ENCODE peak calls at places on chromosomes 3 and 15, in four cellular contexts. One of them, this sample, is unnamed.

GRCh38 chr15:76347507-76348055 is 11.0 kb downstream of the ISL2 start:
- DNase-seq in naive thymus-derived CD4-positive, alpha-beta T cell: no peak
- DNase-seq in astrocyte: no peak
- DNase-seq in CD8-positive, alpha-beta memory T cell: no peak
- DNase-seq in this sample: no peak

GRCh38 chr3:146598486-146598885 is 6.7 kb downstream of the PLSCR5 start:
- DNase-seq in CD8-positive, alpha-beta memory T cell: no peak
- DNase-seq in astrocyte: peak; percentile 6
- DNase-seq in naive thymus-derived CD4-positive, alpha-beta T cell: no peak
- DNase-seq in this sample: no peak

GRCh38 chr15:99536422-99537033 is 29.3 kb upstream of the MEF2A start:
- DNase-seq in naive thymus-derived CD4-positive, alpha-beta T cell: no peak
- DNase-seq in astrocyte: peak; percentile 78
- DNase-seq in CD8-positive, alpha-beta memory T cell: no peak
- DNase-seq in this sample: no peak

GRCh38 chr3:13236774-13237173 is 163.5 kb upstream of the IQSEC1 start:
- DNase-seq in naive thymus-derived CD4-positive, alpha-beta T cell: no peak
- DNase-seq in astrocyte: no peak
- DNase-seq in CD8-positive, alpha-beta memory T cell: no peak
- DNase-seq in this sample: no peak

GRCh38 chr3:62261121-62261520 is 112.2 kb downstream of the FEZF2 start:
- DNase-seq in astrocyte: no peak
- DNase-seq in naive thymus-derived CD4-positive, alpha-beta T cell: no peak
- DNase-seq in CD8-positive, alpha-beta memory T cell: no peak
- DNase-seq in this sample: no peak

GRCh38 chr3:152942366-152942765 is 107.4 kb downstream of the P2RY1 start:
- DNase-seq in naive thymus-derived CD4-positive, alpha-beta T cell: no peak
- DNase-seq in astrocyte: no peak
- DNase-seq in CD8-positive, alpha-beta memory T cell: no peak
- DNase-seq in this sample: no peak

GRCh38 chr15:21267686-21268395 is 172.5 kb downstream of the POTEB3 start:
- DNase-seq in astrocyte: no peak
- DNase-seq in CD8-positive, alpha-beta memory T cell: no peak
- DNase-seq in naive thymus-derived CD4-positive, alpha-beta T cell: no peak
- DNase-seq in this sample: no peak

GRCh38 chr3:140910860-140911259 is 30.8 kb upstream of the SLC25A36 start:
- DNase-seq in naive thymus-derived CD4-positive, alpha-beta T cell: no peak
- DNase-seq in astrocyte: no peak
- DNase-seq in CD8-positive, alpha-beta memory T cell: no peak
- DNase-seq in this sample: no peak

GRCh38 chr3:16477054-16477453 is 36.4 kb downstream of the RFTN1 start:
- DNase-seq in astrocyte: peak; percentile 56
- DNase-seq in CD8-positive, alpha-beta memory T cell: no peak
- DNase-seq in naive thymus-derived CD4-positive, alpha-beta T cell: no peak
- DNase-seq in this sample: no peak

GRCh38 chr3:194323785-194324735 is 27.1 kb downstream of the CPN2 start:
- DNase-seq in CD8-positive, alpha-beta memory T cell: peak; percentile 18
- DNase-seq in astrocyte: peak; percentile 49
- DNase-seq in naive thymus-derived CD4-positive, alpha-beta T cell: peak; percentile 36
- DNase-seq in this sample: no peak

GRCh38 chr3:193827831-193828230 is 234.8 kb downstream of the OPA1 start:
- DNase-seq in CD8-positive, alpha-beta memory T cell: no peak
- DNase-seq in naive thymus-derived CD4-positive, alpha-beta T cell: no peak
- DNase-seq in astrocyte: peak; percentile 8
- DNase-seq in this sample: no peak

GRCh38 chr3:174125267-174125844 is 727.8 kb downstream of the NLGN1 start:
- DNase-seq in naive thymus-derived CD4-positive, alpha-beta T cell: no peak
- DNase-seq in astrocyte: peak; percentile 24
- DNase-seq in CD8-positive, alpha-beta memory T cell: no peak
- DNase-seq in this sample: no peak

GRCh38 chr3:105327662-105328337 is 38.9 kb upstream of the ALCAM start:
- DNase-seq in naive thymus-derived CD4-positive, alpha-beta T cell: no peak
- DNase-seq in CD8-positive, alpha-beta memory T cell: no peak
- DNase-seq in astrocyte: no peak
- DNase-seq in this sample: no peak

GRCh38 chr3:127541320-127541719 is 49.2 kb downstream of the TPRA1 start:
- DNase-seq in CD8-positive, alpha-beta memory T cell: no peak
- DNase-seq in astrocyte: no peak
- DNase-seq in naive thymus-derived CD4-positive, alpha-beta T cell: no peak
- DNase-seq in this sample: no peak

GRCh38 chr3:98563661-98564281 is 29.6 kb downstream of the CPOX start:
- DNase-seq in astrocyte: peak; percentile 75
- DNase-seq in naive thymus-derived CD4-positive, alpha-beta T cell: peak; percentile 42
- DNase-seq in CD8-positive, alpha-beta memory T cell: no peak
- DNase-seq in this sample: no peak

GRCh38 chr3:58564456-58565160 is 12.6 kb downstream of the FAM107A start:
- DNase-seq in astrocyte: peak; percentile 92
- DNase-seq in naive thymus-derived CD4-positive, alpha-beta T cell: no peak
- DNase-seq in CD8-positive, alpha-beta memory T cell: no peak
- DNase-seq in this sample: peak; percentile 11

GRCh38 chr3:124882749-124883148 is 4.4 kb downstream of the ITGB5 start:
- DNase-seq in astrocyte: no peak
- DNase-seq in naive thymus-derived CD4-positive, alpha-beta T cell: no peak
- DNase-seq in CD8-positive, alpha-beta memory T cell: no peak
- DNase-seq in this sample: no peak

GRCh38 chr3:42900226-42900625 is 5.7 kb upstream of the ZNF662 start:
- DNase-seq in astrocyte: no peak
- DNase-seq in CD8-positive, alpha-beta memory T cell: no peak
- DNase-seq in naive thymus-derived CD4-positive, alpha-beta T cell: no peak
- DNase-seq in this sample: no peak

GRCh38 chr3:32420138-32420981 is 28.7 kb downstream of the CMTM7 start:
- DNase-seq in CD8-positive, alpha-beta memory T cell: no peak
- DNase-seq in naive thymus-derived CD4-positive, alpha-beta T cell: peak; percentile 37
- DNase-seq in astrocyte: peak; percentile 76
- DNase-seq in this sample: no peak

GRCh38 chr3:117628896-117629295 is 919.3 kb downstream of the TUSC7 start:
- DNase-seq in CD8-positive, alpha-beta memory T cell: no peak
- DNase-seq in naive thymus-derived CD4-positive, alpha-beta T cell: no peak
- DNase-seq in astrocyte: peak; percentile 78
- DNase-seq in this sample: no peak

GRCh38 chr3:117920240-117920923 is 1114.3 kb downstream of the IGSF11 start:
- DNase-seq in astrocyte: no peak
- DNase-seq in naive thymus-derived CD4-positive, alpha-beta T cell: no peak
- DNase-seq in CD8-positive, alpha-beta memory T cell: no peak
- DNase-seq in this sample: no peak

GRCh38 chr3:112718516-112718915 is 77.6 kb upstream of the CCDC80 start:
- DNase-seq in CD8-positive, alpha-beta memory T cell: no peak
- DNase-seq in astrocyte: no peak
- DNase-seq in naive thymus-derived CD4-positive, alpha-beta T cell: no peak
- DNase-seq in this sample: no peak

GRCh38 chr15:70094690-70095311 is 2.9 kb downstream of the TLE3 start:
- DNase-seq in naive thymus-derived CD4-positive, alpha-beta T cell: peak; percentile 26
- DNase-seq in CD8-positive, alpha-beta memory T cell: no peak
- DNase-seq in astrocyte: no peak
- DNase-seq in this sample: no peak

GRCh38 chr3:50271314-50272072 is 2.5 kb downstream of the SEMA3B start:
- DNase-seq in CD8-positive, alpha-beta memory T cell: no peak
- DNase-seq in naive thymus-derived CD4-positive, alpha-beta T cell: no peak
- DNase-seq in astrocyte: no peak
- DNase-seq in this sample: no peak

GRCh38 chr15:57747206-57747605 is 40.7 kb downstream of the POLR2M start:
- DNase-seq in astrocyte: no peak
- DNase-seq in naive thymus-derived CD4-positive, alpha-beta T cell: no peak
- DNase-seq in CD8-positive, alpha-beta memory T cell: no peak
- DNase-seq in this sample: peak; percentile 69

GRCh38 chr3:177816667-177817208 is 619.5 kb upstream of the TBL1XR1 start:
- DNase-seq in astrocyte: peak; percentile 92
- DNase-seq in CD8-positive, alpha-beta memory T cell: no peak
- DNase-seq in naive thymus-derived CD4-positive, alpha-beta T cell: no peak
- DNase-seq in this sample: no peak

GRCh38 chr15:63045438-63046278 is 3.1 kb downstream of the TPM1 start:
- DNase-seq in astrocyte: no peak
- DNase-seq in CD8-positive, alpha-beta memory T cell: no peak
- DNase-seq in naive thymus-derived CD4-positive, alpha-beta T cell: no peak
- DNase-seq in this sample: no peak

GRCh38 chr3:187150599-187150998 is 11.3 kb upstream of the RPL39L start:
- DNase-seq in CD8-positive, alpha-beta memory T cell: peak; percentile 47
- DNase-seq in naive thymus-derived CD4-positive, alpha-beta T cell: peak; percentile 37
- DNase-seq in astrocyte: no peak
- DNase-seq in this sample: no peak

GRCh38 chr15:73696641-73697001 is 12.4 kb downstream of the CD276 start:
- DNase-seq in naive thymus-derived CD4-positive, alpha-beta T cell: no peak
- DNase-seq in CD8-positive, alpha-beta memory T cell: no peak
- DNase-seq in astrocyte: no peak
- DNase-seq in this sample: no peak

GRCh38 chr15:73699249-73700040 is 15.3 kb downstream of the CD276 start:
- DNase-seq in naive thymus-derived CD4-positive, alpha-beta T cell: no peak
- DNase-seq in CD8-positive, alpha-beta memory T cell: no peak
- DNase-seq in astrocyte: no peak
- DNase-seq in this sample: no peak

GRCh38 chr15:73697033-73697467 is 12.9 kb downstream of the CD276 start:
- DNase-seq in CD8-positive, alpha-beta memory T cell: peak; percentile 65
- DNase-seq in astrocyte: peak; percentile 94
- DNase-seq in naive thymus-derived CD4-positive, alpha-beta T cell: peak; percentile 74
- DNase-seq in this sample: peak; percentile 85

GRCh38 chr15:73694419-73694818 is 10.2 kb downstream of the CD276 start:
- DNase-seq in astrocyte: no peak
- DNase-seq in CD8-positive, alpha-beta memory T cell: no peak
- DNase-seq in naive thymus-derived CD4-positive, alpha-beta T cell: no peak
- DNase-seq in this sample: no peak

GRCh38 chr15:73695773-73696640 is 11.8 kb downstream of the CD276 start:
- DNase-seq in CD8-positive, alpha-beta memory T cell: no peak
- DNase-seq in astrocyte: no peak
- DNase-seq in naive thymus-derived CD4-positive, alpha-beta T cell: no peak
- DNase-seq in this sample: peak; percentile 56
- H3K27ac ChIP-seq in CD8-positive, alpha-beta memory T cell: no peak overlapping the region
- H3K27ac ChIP-seq in astrocyte: no peak overlapping the region
- H3K27ac ChIP-seq in naive thymus-derived CD4-positive, alpha-beta T cell: no peak overlapping the region
- H3K27ac ChIP-seq in this sample: no peak overlapping the region

DNA sequence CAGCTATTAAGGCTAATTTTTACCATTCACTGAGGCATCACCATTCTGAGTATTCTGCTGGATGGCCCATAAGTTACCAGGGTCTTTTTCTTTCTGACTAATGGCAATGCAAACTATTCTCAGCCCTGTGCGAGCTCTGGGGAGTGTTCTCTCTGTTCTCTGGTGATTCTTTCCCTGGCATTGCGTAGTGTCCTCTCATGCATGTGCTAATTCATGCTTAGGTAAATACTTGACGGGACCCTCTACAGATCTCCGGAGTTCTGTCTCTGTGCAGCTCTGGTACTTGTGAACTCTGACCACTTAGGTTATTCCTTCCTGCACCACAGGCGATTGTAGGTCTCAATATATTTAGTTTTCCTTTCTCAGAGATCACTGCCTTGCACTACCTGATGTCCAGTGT is 34.8 kb downstream of the UBE2E1 start:
- DNase-seq in CD8-positive, alpha-beta memory T cell: no peak
- DNase-seq in astrocyte: no peak
- DNase-seq in naive thymus-derived CD4-positive, alpha-beta T cell: no peak
- DNase-seq in this sample: no peak
- H3K27ac ChIP-seq in CD8-positive, alpha-beta memory T cell: no peak overlapping the region
- H3K27ac ChIP-seq in astrocyte: no peak overlapping the region
- H3K27ac ChIP-seq in naive thymus-derived CD4-positive, alpha-beta T cell: no peak overlapping the region
- H3K27ac ChIP-seq in this sample: no peak overlapping the region

GRCh38 chr3:66432767-66433521 is 67.9 kb downstream of the LRIG1 start:
- DNase-seq in astrocyte: no peak
- DNase-seq in naive thymus-derived CD4-positive, alpha-beta T cell: no peak
- DNase-seq in CD8-positive, alpha-beta memory T cell: no peak
- DNase-seq in this sample: no peak

GRCh38 chr3:66430876-66431275 is 69.9 kb downstream of the LRIG1 start:
- DNase-seq in naive thymus-derived CD4-positive, alpha-beta T cell: no peak
- DNase-seq in CD8-positive, alpha-beta memory T cell: no peak
- DNase-seq in astrocyte: no peak
- DNase-seq in this sample: no peak

GRCh38 chr3:66431494-66431893 is 69.3 kb downstream of the LRIG1 start:
- DNase-seq in naive thymus-derived CD4-positive, alpha-beta T cell: no peak
- DNase-seq in CD8-positive, alpha-beta memory T cell: no peak
- DNase-seq in astrocyte: peak; percentile 97
- DNase-seq in this sample: no peak

GRCh38 chr3:66433522-66433782 is 67.4 kb downstream of the LRIG1 start:
- DNase-seq in astrocyte: no peak
- DNase-seq in naive thymus-derived CD4-positive, alpha-beta T cell: no peak
- DNase-seq in CD8-positive, alpha-beta memory T cell: no peak
- DNase-seq in this sample: no peak

DNA sequence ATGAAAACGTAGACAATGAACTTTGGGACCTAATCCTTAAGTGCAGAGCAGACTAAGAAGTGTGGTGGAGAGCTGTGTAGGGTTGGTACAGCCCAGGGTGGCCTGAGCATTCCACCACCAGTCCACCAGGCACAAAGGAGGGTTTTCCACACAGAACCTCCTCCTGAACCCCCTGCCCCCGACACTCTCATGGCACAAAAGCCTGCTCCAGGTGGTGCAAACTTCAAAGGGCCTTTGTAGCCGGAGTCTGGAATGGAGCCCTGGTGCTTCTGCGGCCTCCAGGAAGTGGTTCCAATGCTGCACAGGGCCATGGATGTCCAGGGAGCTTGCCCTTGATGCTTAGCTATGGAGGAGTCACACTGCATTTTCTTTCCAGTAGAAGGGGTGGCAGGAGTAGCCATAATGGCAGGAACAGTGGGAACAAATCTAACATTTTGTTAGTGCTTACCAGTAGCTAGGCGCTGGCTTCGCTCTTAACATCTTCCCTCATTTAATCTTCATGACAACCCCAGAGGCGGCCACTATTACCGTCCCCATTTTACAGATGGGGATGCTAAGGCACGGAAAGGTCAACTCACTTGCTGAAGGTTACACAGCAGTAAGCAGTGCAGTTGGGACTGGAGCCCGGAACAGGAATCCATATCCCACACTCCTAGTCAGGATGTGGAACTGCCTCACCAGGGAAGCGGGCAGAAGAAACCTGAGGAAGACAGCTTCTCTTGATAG is 68.6 kb downstream of the LRIG1 start:
- DNase-seq in astrocyte: no peak
- DNase-seq in naive thymus-derived CD4-positive, alpha-beta T cell: no peak
- DNase-seq in CD8-positive, alpha-beta memory T cell: no peak
- DNase-seq in this sample: no peak
- H3K27ac ChIP-seq in astrocyte: peak overlapping the region; percentile 49
- H3K27ac ChIP-seq in naive thymus-derived CD4-positive, alpha-beta T cell: no peak overlapping the region
- H3K27ac ChIP-seq in CD8-positive, alpha-beta memory T cell: no peak overlapping the region
- H3K27ac ChIP-seq in this sample: no peak overlapping the region

GRCh38 chr3:131540143-131540542 is 37.4 kb upstream of the MRPL3 start:
- DNase-seq in naive thymus-derived CD4-positive, alpha-beta T cell: no peak
- DNase-seq in astrocyte: peak; percentile 12
- DNase-seq in CD8-positive, alpha-beta memory T cell: no peak
- DNase-seq in this sample: no peak
- H3K27ac ChIP-seq in naive thymus-derived CD4-positive, alpha-beta T cell: no peak overlapping the region
- H3K27ac ChIP-seq in astrocyte: no peak overlapping the region
- H3K27ac ChIP-seq in CD8-positive, alpha-beta memory T cell: no peak overlapping the region
- H3K27ac ChIP-seq in this sample: no peak overlapping the region

DNA sequence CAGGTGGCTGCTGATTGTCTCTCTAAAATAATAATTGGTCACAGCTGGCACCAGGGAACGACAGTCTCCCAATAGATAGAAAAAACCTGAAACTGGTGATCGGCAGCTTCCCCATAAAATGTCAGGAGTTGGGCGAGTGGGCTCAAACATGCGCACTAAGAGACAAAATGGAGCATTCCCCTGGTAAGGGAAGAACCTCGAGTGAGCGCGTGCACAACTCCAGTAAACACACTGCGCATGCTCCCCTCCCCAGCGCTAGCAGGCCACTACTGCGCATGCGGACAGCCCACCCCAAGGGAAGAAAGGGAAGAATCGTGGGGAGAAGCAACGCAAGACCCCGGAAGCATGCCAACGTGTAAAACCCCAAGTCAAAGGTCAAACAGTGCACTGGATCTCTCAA is 7.7 kb upstream of the STARD5 start:
- DNase-seq in astrocyte: no peak
- DNase-seq in naive thymus-derived CD4-positive, alpha-beta T cell: no peak
- DNase-seq in CD8-positive, alpha-beta memory T cell: no peak
- DNase-seq in this sample: no peak
- H3K27ac ChIP-seq in astrocyte: no peak overlapping the region
- H3K27ac ChIP-seq in naive thymus-derived CD4-positive, alpha-beta T cell: no peak overlapping the region
- H3K27ac ChIP-seq in CD8-positive, alpha-beta memory T cell: no peak overlapping the region
- H3K27ac ChIP-seq in this sample: no peak overlapping the region